ENCODE peak calls at places on chromosomes 1 and 21, in six cellular contexts. One of them, this sample, is unnamed.

GRCh38 chr1:240086726-240087125 is 5.0 kb upstream of the FMN2 start:
- DNase-seq in Daoy: no peak
- DNase-seq in foreskin fibroblast: peak
- DNase-seq in NT2/D1: no peak
- DNase-seq in stimulated activated CD4-positive, alpha-beta T cell treated with anti-CD3 and anti-CD28 coated beads, Interleukin-4, amount 100 ng/mL, for 48 hours: no peak
- DNase-seq in activated T-helper 1 cell treated with anti-CD3 and anti-CD28 coated beads, Interleukin-12 subunit alpha, Interleukin-12 subunit beta, Interleukin-2, Interleukin-4 antibody, amounts not matched to agents 30 ng/mL and 10 ng/mL and 1 ng/mL, durations not matched to agents 14 hours and 24 hours and 36 hours: no peak
- DNase-seq in this sample: no peak

GRCh38 chr1:45557422-45557944 is 6.9 kb downstream of the AKR1A1 start:
- DNase-seq in NT2/D1: no peak
- DNase-seq in stimulated activated CD4-positive, alpha-beta T cell treated with anti-CD3 and anti-CD28 coated beads, Interleukin-4, amount 100 ng/mL, for 48 hours: no peak
- DNase-seq in foreskin fibroblast: no peak
- DNase-seq in activated T-helper 1 cell treated with anti-CD3 and anti-CD28 coated beads, Interleukin-12 subunit alpha, Interleukin-12 subunit beta, Interleukin-2, Interleukin-4 antibody, amounts not matched to agents 30 ng/mL and 10 ng/mL and 1 ng/mL, durations not matched to agents 14 hours and 24 hours and 36 hours: no peak
- DNase-seq in Daoy: no peak
- DNase-seq in this sample: no peak

GRCh38 chr1:37807220-37807554 is 403 bp upstream of the C1orf122 start:
- DNase-seq in NT2/D1: no peak
- DNase-seq in activated T-helper 1 cell treated with anti-CD3 and anti-CD28 coated beads, Interleukin-12 subunit alpha, Interleukin-12 subunit beta, Interleukin-2, Interleukin-4 antibody, amounts not matched to agents 30 ng/mL and 10 ng/mL and 1 ng/mL, durations not matched to agents 14 hours and 24 hours and 36 hours: no peak
- DNase-seq in Daoy: no peak
- DNase-seq in stimulated activated CD4-positive, alpha-beta T cell treated with anti-CD3 and anti-CD28 coated beads, Interleukin-4, amount 100 ng/mL, for 48 hours: no peak
- DNase-seq in foreskin fibroblast: peak
- DNase-seq in this sample: no peak

GRCh38 chr1:40784771-40785151 is 1.2 kb downstream of the KCNQ4 start:
- DNase-seq in Daoy: no peak
- DNase-seq in activated T-helper 1 cell treated with anti-CD3 and anti-CD28 coated beads, Interleukin-12 subunit alpha, Interleukin-12 subunit beta, Interleukin-2, Interleukin-4 antibody, amounts not matched to agents 30 ng/mL and 10 ng/mL and 1 ng/mL, durations not matched to agents 14 hours and 24 hours and 36 hours: no peak
- DNase-seq in NT2/D1: no peak
- DNase-seq in foreskin fibroblast: no peak
- DNase-seq in stimulated activated CD4-positive, alpha-beta T cell treated with anti-CD3 and anti-CD28 coated beads, Interleukin-4, amount 100 ng/mL, for 48 hours: no peak
- DNase-seq in this sample: no peak

GRCh38 chr1:175597969-175598765 is 145.2 kb downstream of the TNR start:
- DNase-seq in NT2/D1: no peak
- DNase-seq in Daoy: peak
- DNase-seq in activated T-helper 1 cell treated with anti-CD3 and anti-CD28 coated beads, Interleukin-12 subunit alpha, Interleukin-12 subunit beta, Interleukin-2, Interleukin-4 antibody, amounts not matched to agents 30 ng/mL and 10 ng/mL and 1 ng/mL, durations not matched to agents 14 hours and 24 hours and 36 hours: no peak
- DNase-seq in foreskin fibroblast: peak
- DNase-seq in stimulated activated CD4-positive, alpha-beta T cell treated with anti-CD3 and anti-CD28 coated beads, Interleukin-4, amount 100 ng/mL, for 48 hours: no peak
- DNase-seq in this sample: no peak

GRCh38 chr1:71521655-71522264 is 440.9 kb upstream of the ZRANB2 start:
- DNase-seq in NT2/D1: peak
- DNase-seq in stimulated activated CD4-positive, alpha-beta T cell treated with anti-CD3 and anti-CD28 coated beads, Interleukin-4, amount 100 ng/mL, for 48 hours: no peak
- DNase-seq in activated T-helper 1 cell treated with anti-CD3 and anti-CD28 coated beads, Interleukin-12 subunit alpha, Interleukin-12 subunit beta, Interleukin-2, Interleukin-4 antibody, amounts not matched to agents 30 ng/mL and 10 ng/mL and 1 ng/mL, durations not matched to agents 14 hours and 24 hours and 36 hours: no peak
- DNase-seq in foreskin fibroblast: peak
- DNase-seq in Daoy: peak
- DNase-seq in this sample: no peak

GRCh38 chr1:161502181-161502580 is 3.1 kb upstream of the FCGR2A start:
- DNase-seq in stimulated activated CD4-positive, alpha-beta T cell treated with anti-CD3 and anti-CD28 coated beads, Interleukin-4, amount 100 ng/mL, for 48 hours: no peak
- DNase-seq in foreskin fibroblast: no peak
- DNase-seq in activated T-helper 1 cell treated with anti-CD3 and anti-CD28 coated beads, Interleukin-12 subunit alpha, Interleukin-12 subunit beta, Interleukin-2, Interleukin-4 antibody, amounts not matched to agents 30 ng/mL and 10 ng/mL and 1 ng/mL, durations not matched to agents 14 hours and 24 hours and 36 hours: no peak
- DNase-seq in Daoy: no peak
- DNase-seq in NT2/D1: no peak
- DNase-seq in this sample: no peak

GRCh38 chr1:246091477-246091876 is 415.6 kb downstream of the SMYD3 start:
- DNase-seq in activated T-helper 1 cell treated with anti-CD3 and anti-CD28 coated beads, Interleukin-12 subunit alpha, Interleukin-12 subunit beta, Interleukin-2, Interleukin-4 antibody, amounts not matched to agents 30 ng/mL and 10 ng/mL and 1 ng/mL, durations not matched to agents 14 hours and 24 hours and 36 hours: no peak
- DNase-seq in foreskin fibroblast: peak
- DNase-seq in Daoy: no peak
- DNase-seq in NT2/D1: no peak
- DNase-seq in stimulated activated CD4-positive, alpha-beta T cell treated with anti-CD3 and anti-CD28 coated beads, Interleukin-4, amount 100 ng/mL, for 48 hours: no peak
- DNase-seq in this sample: no peak

GRCh38 chr21:23986214-23986613 is 1621.1 kb downstream of the MRPL39 start:
- DNase-seq in stimulated activated CD4-positive, alpha-beta T cell treated with anti-CD3 and anti-CD28 coated beads, Interleukin-4, amount 100 ng/mL, for 48 hours: no peak
- DNase-seq in NT2/D1: no peak
- DNase-seq in Daoy: no peak
- DNase-seq in activated T-helper 1 cell treated with anti-CD3 and anti-CD28 coated beads, Interleukin-12 subunit alpha, Interleukin-12 subunit beta, Interleukin-2, Interleukin-4 antibody, amounts not matched to agents 30 ng/mL and 10 ng/mL and 1 ng/mL, durations not matched to agents 14 hours and 24 hours and 36 hours: no peak
- DNase-seq in foreskin fibroblast: no peak
- DNase-seq in this sample: no peak

GRCh38 chr1:176522310-176522846 is 59.4 kb downstream of the PAPPA2 start:
- DNase-seq in NT2/D1: no peak
- DNase-seq in Daoy: no peak
- DNase-seq in activated T-helper 1 cell treated with anti-CD3 and anti-CD28 coated beads, Interleukin-12 subunit alpha, Interleukin-12 subunit beta, Interleukin-2, Interleukin-4 antibody, amounts not matched to agents 30 ng/mL and 10 ng/mL and 1 ng/mL, durations not matched to agents 14 hours and 24 hours and 36 hours: no peak
- DNase-seq in foreskin fibroblast: no peak
- DNase-seq in stimulated activated CD4-positive, alpha-beta T cell treated with anti-CD3 and anti-CD28 coated beads, Interleukin-4, amount 100 ng/mL, for 48 hours: no peak
- DNase-seq in this sample: no peak

GRCh38 chr1:94792473-94792875 is 27.7 kb upstream of the SLC44A3 start:
- DNase-seq in Daoy: peak
- DNase-seq in foreskin fibroblast: peak
- DNase-seq in NT2/D1: no peak
- DNase-seq in activated T-helper 1 cell treated with anti-CD3 and anti-CD28 coated beads, Interleukin-12 subunit alpha, Interleukin-12 subunit beta, Interleukin-2, Interleukin-4 antibody, amounts not matched to agents 30 ng/mL and 10 ng/mL and 1 ng/mL, durations not matched to agents 14 hours and 24 hours and 36 hours: no peak
- DNase-seq in stimulated activated CD4-positive, alpha-beta T cell treated with anti-CD3 and anti-CD28 coated beads, Interleukin-4, amount 100 ng/mL, for 48 hours: no peak
- DNase-seq in this sample: peak

GRCh38 chr21:46459356-46460112 is 843 bp downstream of the DIP2A start:
- DNase-seq in Daoy: peak
- DNase-seq in NT2/D1: no peak
- DNase-seq in foreskin fibroblast: peak
- DNase-seq in stimulated activated CD4-positive, alpha-beta T cell treated with anti-CD3 and anti-CD28 coated beads, Interleukin-4, amount 100 ng/mL, for 48 hours: no peak
- DNase-seq in activated T-helper 1 cell treated with anti-CD3 and anti-CD28 coated beads, Interleukin-12 subunit alpha, Interleukin-12 subunit beta, Interleukin-2, Interleukin-4 antibody, amounts not matched to agents 30 ng/mL and 10 ng/mL and 1 ng/mL, durations not matched to agents 14 hours and 24 hours and 36 hours: no peak
- DNase-seq in this sample: peak

GRCh38 chr1:202709276-202710041 is 795 bp downstream of the SYT2 start:
- DNase-seq in activated T-helper 1 cell treated with anti-CD3 and anti-CD28 coated beads, Interleukin-12 subunit alpha, Interleukin-12 subunit beta, Interleukin-2, Interleukin-4 antibody, amounts not matched to agents 30 ng/mL and 10 ng/mL and 1 ng/mL, durations not matched to agents 14 hours and 24 hours and 36 hours: no peak
- DNase-seq in Daoy: no peak
- DNase-seq in foreskin fibroblast: no peak
- DNase-seq in NT2/D1: no peak
- DNase-seq in stimulated activated CD4-positive, alpha-beta T cell treated with anti-CD3 and anti-CD28 coated beads, Interleukin-4, amount 100 ng/mL, for 48 hours: no peak
- DNase-seq in this sample: no peak

GRCh38 chr1:21573971-21574458 is 64.8 kb downstream of the ALPL start:
- DNase-seq in Daoy: peak
- DNase-seq in NT2/D1: peak
- DNase-seq in activated T-helper 1 cell treated with anti-CD3 and anti-CD28 coated beads, Interleukin-12 subunit alpha, Interleukin-12 subunit beta, Interleukin-2, Interleukin-4 antibody, amounts not matched to agents 30 ng/mL and 10 ng/mL and 1 ng/mL, durations not matched to agents 14 hours and 24 hours and 36 hours: no peak
- DNase-seq in stimulated activated CD4-positive, alpha-beta T cell treated with anti-CD3 and anti-CD28 coated beads, Interleukin-4, amount 100 ng/mL, for 48 hours: peak
- DNase-seq in foreskin fibroblast: peak
- DNase-seq in this sample: peak

GRCh38 chr1:183025782-183026774 is 2.9 kb downstream of the LAMC1 start:
- DNase-seq in Daoy: no peak
- DNase-seq in foreskin fibroblast: peak
- DNase-seq in activated T-helper 1 cell treated with anti-CD3 and anti-CD28 coated beads, Interleukin-12 subunit alpha, Interleukin-12 subunit beta, Interleukin-2, Interleukin-4 antibody, amounts not matched to agents 30 ng/mL and 10 ng/mL and 1 ng/mL, durations not matched to agents 14 hours and 24 hours and 36 hours: no peak
- DNase-seq in stimulated activated CD4-positive, alpha-beta T cell treated with anti-CD3 and anti-CD28 coated beads, Interleukin-4, amount 100 ng/mL, for 48 hours: no peak
- DNase-seq in NT2/D1: no peak
- DNase-seq in this sample: no peak

GRCh38 chr1:87134061-87134460 is 194.6 kb upstream of the LMO4 start:
- DNase-seq in stimulated activated CD4-positive, alpha-beta T cell treated with anti-CD3 and anti-CD28 coated beads, Interleukin-4, amount 100 ng/mL, for 48 hours: no peak
- DNase-seq in activated T-helper 1 cell treated with anti-CD3 and anti-CD28 coated beads, Interleukin-12 subunit alpha, Interleukin-12 subunit beta, Interleukin-2, Interleukin-4 antibody, amounts not matched to agents 30 ng/mL and 10 ng/mL and 1 ng/mL, durations not matched to agents 14 hours and 24 hours and 36 hours: no peak
- DNase-seq in foreskin fibroblast: peak
- DNase-seq in NT2/D1: no peak
- DNase-seq in Daoy: no peak
- DNase-seq in this sample: no peak

GRCh38 chr1:74343191-74343590 is 108.0 kb downstream of the TNNI3K start:
- DNase-seq in foreskin fibroblast: peak
- DNase-seq in NT2/D1: no peak
- DNase-seq in activated T-helper 1 cell treated with anti-CD3 and anti-CD28 coated beads, Interleukin-12 subunit alpha, Interleukin-12 subunit beta, Interleukin-2, Interleukin-4 antibody, amounts not matched to agents 30 ng/mL and 10 ng/mL and 1 ng/mL, durations not matched to agents 14 hours and 24 hours and 36 hours: no peak
- DNase-seq in Daoy: no peak
- DNase-seq in stimulated activated CD4-positive, alpha-beta T cell treated with anti-CD3 and anti-CD28 coated beads, Interleukin-4, amount 100 ng/mL, for 48 hours: no peak
- DNase-seq in this sample: no peak

GRCh38 chr1:36487906-36488305 is 5.2 kb upstream of the CSF3R start:
- DNase-seq in Daoy: no peak
- DNase-seq in stimulated activated CD4-positive, alpha-beta T cell treated with anti-CD3 and anti-CD28 coated beads, Interleukin-4, amount 100 ng/mL, for 48 hours: no peak
- DNase-seq in activated T-helper 1 cell treated with anti-CD3 and anti-CD28 coated beads, Interleukin-12 subunit alpha, Interleukin-12 subunit beta, Interleukin-2, Interleukin-4 antibody, amounts not matched to agents 30 ng/mL and 10 ng/mL and 1 ng/mL, durations not matched to agents 14 hours and 24 hours and 36 hours: no peak
- DNase-seq in foreskin fibroblast: no peak
- DNase-seq in NT2/D1: no peak
- DNase-seq in this sample: no peak

GRCh38 chr1:43799656-43800629 is 92.6 kb downstream of the ST3GAL3 start:
- DNase-seq in activated T-helper 1 cell treated with anti-CD3 and anti-CD28 coated beads, Interleukin-12 subunit alpha, Interleukin-12 subunit beta, Interleukin-2, Interleukin-4 antibody, amounts not matched to agents 30 ng/mL and 10 ng/mL and 1 ng/mL, durations not matched to agents 14 hours and 24 hours and 36 hours: no peak
- DNase-seq in Daoy: peak
- DNase-seq in NT2/D1: no peak
- DNase-seq in stimulated activated CD4-positive, alpha-beta T cell treated with anti-CD3 and anti-CD28 coated beads, Interleukin-4, amount 100 ng/mL, for 48 hours: no peak
- DNase-seq in foreskin fibroblast: peak
- DNase-seq in this sample: no peak

GRCh38 chr1:33346921-33347649 is 26.2 kb upstream of the A3GALT2 start:
- DNase-seq in Daoy: peak
- DNase-seq in NT2/D1: no peak
- DNase-seq in activated T-helper 1 cell treated with anti-CD3 and anti-CD28 coated beads, Interleukin-12 subunit alpha, Interleukin-12 subunit beta, Interleukin-2, Interleukin-4 antibody, amounts not matched to agents 30 ng/mL and 10 ng/mL and 1 ng/mL, durations not matched to agents 14 hours and 24 hours and 36 hours: no peak
- DNase-seq in foreskin fibroblast: peak
- DNase-seq in stimulated activated CD4-positive, alpha-beta T cell treated with anti-CD3 and anti-CD28 coated beads, Interleukin-4, amount 100 ng/mL, for 48 hours: no peak
- DNase-seq in this sample: no peak

GRCh38 chr1:23478896-23479790 is 4.8 kb downstream of the ASAP3 start:
- DNase-seq in NT2/D1: no peak
- DNase-seq in foreskin fibroblast: peak
- DNase-seq in stimulated activated CD4-positive, alpha-beta T cell treated with anti-CD3 and anti-CD28 coated beads, Interleukin-4, amount 100 ng/mL, for 48 hours: no peak
- DNase-seq in activated T-helper 1 cell treated with anti-CD3 and anti-CD28 coated beads, Interleukin-12 subunit alpha, Interleukin-12 subunit beta, Interleukin-2, Interleukin-4 antibody, amounts not matched to agents 30 ng/mL and 10 ng/mL and 1 ng/mL, durations not matched to agents 14 hours and 24 hours and 36 hours: no peak
- DNase-seq in Daoy: peak
- DNase-seq in this sample: no peak

GRCh38 chr1:28199328-28200233 is 23.1 kb upstream of the PTAFR start:
- DNase-seq in NT2/D1: no peak
- DNase-seq in foreskin fibroblast: no peak
- DNase-seq in stimulated activated CD4-positive, alpha-beta T cell treated with anti-CD3 and anti-CD28 coated beads, Interleukin-4, amount 100 ng/mL, for 48 hours: peak
- DNase-seq in activated T-helper 1 cell treated with anti-CD3 and anti-CD28 coated beads, Interleukin-12 subunit alpha, Interleukin-12 subunit beta, Interleukin-2, Interleukin-4 antibody, amounts not matched to agents 30 ng/mL and 10 ng/mL and 1 ng/mL, durations not matched to agents 14 hours and 24 hours and 36 hours: peak
- DNase-seq in Daoy: no peak
- DNase-seq in this sample: no peak

GRCh38 chr1:218659911-218660677 is 315.0 kb downstream of the TGFB2 start:
- DNase-seq in Daoy: peak
- DNase-seq in NT2/D1: no peak
- DNase-seq in stimulated activated CD4-positive, alpha-beta T cell treated with anti-CD3 and anti-CD28 coated beads, Interleukin-4, amount 100 ng/mL, for 48 hours: no peak
- DNase-seq in activated T-helper 1 cell treated with anti-CD3 and anti-CD28 coated beads, Interleukin-12 subunit alpha, Interleukin-12 subunit beta, Interleukin-2, Interleukin-4 antibody, amounts not matched to agents 30 ng/mL and 10 ng/mL and 1 ng/mL, durations not matched to agents 14 hours and 24 hours and 36 hours: no peak
- DNase-seq in foreskin fibroblast: peak
- DNase-seq in this sample: no peak

GRCh38 chr1:181166377-181167196 is 78.1 kb downstream of the IER5 start:
- DNase-seq in foreskin fibroblast: peak
- DNase-seq in Daoy: peak
- DNase-seq in NT2/D1: peak
- DNase-seq in stimulated activated CD4-positive, alpha-beta T cell treated with anti-CD3 and anti-CD28 coated beads, Interleukin-4, amount 100 ng/mL, for 48 hours: peak
- DNase-seq in activated T-helper 1 cell treated with anti-CD3 and anti-CD28 coated beads, Interleukin-12 subunit alpha, Interleukin-12 subunit beta, Interleukin-2, Interleukin-4 antibody, amounts not matched to agents 30 ng/mL and 10 ng/mL and 1 ng/mL, durations not matched to agents 14 hours and 24 hours and 36 hours: peak
- DNase-seq in this sample: no peak

GRCh38 chr1:2304921-2305681 is 77.0 kb downstream of the SKI start:
- DNase-seq in foreskin fibroblast: no peak
- DNase-seq in NT2/D1: no peak
- DNase-seq in activated T-helper 1 cell treated with anti-CD3 and anti-CD28 coated beads, Interleukin-12 subunit alpha, Interleukin-12 subunit beta, Interleukin-2, Interleukin-4 antibody, amounts not matched to agents 30 ng/mL and 10 ng/mL and 1 ng/mL, durations not matched to agents 14 hours and 24 hours and 36 hours: no peak
- DNase-seq in stimulated activated CD4-positive, alpha-beta T cell treated with anti-CD3 and anti-CD28 coated beads, Interleukin-4, amount 100 ng/mL, for 48 hours: no peak
- DNase-seq in Daoy: no peak
- DNase-seq in this sample: no peak

GRCh38 chr1:18661404-18662285 is 31.0 kb downstream of the PAX7 start:
- DNase-seq in stimulated activated CD4-positive, alpha-beta T cell treated with anti-CD3 and anti-CD28 coated beads, Interleukin-4, amount 100 ng/mL, for 48 hours: no peak
- DNase-seq in foreskin fibroblast: no peak
- DNase-seq in NT2/D1: no peak
- DNase-seq in Daoy: no peak
- DNase-seq in activated T-helper 1 cell treated with anti-CD3 and anti-CD28 coated beads, Interleukin-12 subunit alpha, Interleukin-12 subunit beta, Interleukin-2, Interleukin-4 antibody, amounts not matched to agents 30 ng/mL and 10 ng/mL and 1 ng/mL, durations not matched to agents 14 hours and 24 hours and 36 hours: no peak
- DNase-seq in this sample: no peak

GRCh38 chr1:203643213-203644045 is 16.8 kb downstream of the ATP2B4 start:
- DNase-seq in foreskin fibroblast: peak
- DNase-seq in stimulated activated CD4-positive, alpha-beta T cell treated with anti-CD3 and anti-CD28 coated beads, Interleukin-4, amount 100 ng/mL, for 48 hours: no peak
- DNase-seq in activated T-helper 1 cell treated with anti-CD3 and anti-CD28 coated beads, Interleukin-12 subunit alpha, Interleukin-12 subunit beta, Interleukin-2, Interleukin-4 antibody, amounts not matched to agents 30 ng/mL and 10 ng/mL and 1 ng/mL, durations not matched to agents 14 hours and 24 hours and 36 hours: no peak
- DNase-seq in NT2/D1: no peak
- DNase-seq in Daoy: peak
- DNase-seq in this sample: no peak

GRCh38 chr1:185501099-185501498 is 184.1 kb upstream of the IVNS1ABP start:
- DNase-seq in Daoy: no peak
- DNase-seq in NT2/D1: no peak
- DNase-seq in activated T-helper 1 cell treated with anti-CD3 and anti-CD28 coated beads, Interleukin-12 subunit alpha, Interleukin-12 subunit beta, Interleukin-2, Interleukin-4 antibody, amounts not matched to agents 30 ng/mL and 10 ng/mL and 1 ng/mL, durations not matched to agents 14 hours and 24 hours and 36 hours: no peak
- DNase-seq in stimulated activated CD4-positive, alpha-beta T cell treated with anti-CD3 and anti-CD28 coated beads, Interleukin-4, amount 100 ng/mL, for 48 hours: no peak
- DNase-seq in foreskin fibroblast: no peak
- DNase-seq in this sample: no peak

GRCh38 chr1:90721210-90722194 is 4.4 kb upstream of the BARHL2 start:
- DNase-seq in NT2/D1: no peak
- DNase-seq in foreskin fibroblast: peak
- DNase-seq in activated T-helper 1 cell treated with anti-CD3 and anti-CD28 coated beads, Interleukin-12 subunit alpha, Interleukin-12 subunit beta, Interleukin-2, Interleukin-4 antibody, amounts not matched to agents 30 ng/mL and 10 ng/mL and 1 ng/mL, durations not matched to agents 14 hours and 24 hours and 36 hours: peak
- DNase-seq in Daoy: peak
- DNase-seq in stimulated activated CD4-positive, alpha-beta T cell treated with anti-CD3 and anti-CD28 coated beads, Interleukin-4, amount 100 ng/mL, for 48 hours: no peak
- DNase-seq in this sample: no peak

GRCh38 chr1:62676606-62677356 is 11.4 kb downstream of the DOCK7 start:
- DNase-seq in Daoy: no peak
- DNase-seq in stimulated activated CD4-positive, alpha-beta T cell treated with anti-CD3 and anti-CD28 coated beads, Interleukin-4, amount 100 ng/mL, for 48 hours: no peak
- DNase-seq in foreskin fibroblast: peak
- DNase-seq in activated T-helper 1 cell treated with anti-CD3 and anti-CD28 coated beads, Interleukin-12 subunit alpha, Interleukin-12 subunit beta, Interleukin-2, Interleukin-4 antibody, amounts not matched to agents 30 ng/mL and 10 ng/mL and 1 ng/mL, durations not matched to agents 14 hours and 24 hours and 36 hours: no peak
- DNase-seq in NT2/D1: no peak
- DNase-seq in this sample: peak

GRCh38 chr1:112711672-112712071 is 3.5 kb downstream of the PPM1J start:
- DNase-seq in NT2/D1: no peak
- DNase-seq in activated T-helper 1 cell treated with anti-CD3 and anti-CD28 coated beads, Interleukin-12 subunit alpha, Interleukin-12 subunit beta, Interleukin-2, Interleukin-4 antibody, amounts not matched to agents 30 ng/mL and 10 ng/mL and 1 ng/mL, durations not matched to agents 14 hours and 24 hours and 36 hours: no peak
- DNase-seq in foreskin fibroblast: no peak
- DNase-seq in Daoy: no peak
- DNase-seq in stimulated activated CD4-positive, alpha-beta T cell treated with anti-CD3 and anti-CD28 coated beads, Interleukin-4, amount 100 ng/mL, for 48 hours: no peak
- DNase-seq in this sample: no peak

GRCh38 chr1:183180634-183181056 is 5.4 kb upstream of the LAMC2 start:
- DNase-seq in NT2/D1: no peak
- DNase-seq in activated T-helper 1 cell treated with anti-CD3 and anti-CD28 coated beads, Interleukin-12 subunit alpha, Interleukin-12 subunit beta, Interleukin-2, Interleukin-4 antibody, amounts not matched to agents 30 ng/mL and 10 ng/mL and 1 ng/mL, durations not matched to agents 14 hours and 24 hours and 36 hours: peak
- DNase-seq in Daoy: peak
- DNase-seq in stimulated activated CD4-positive, alpha-beta T cell treated with anti-CD3 and anti-CD28 coated beads, Interleukin-4, amount 100 ng/mL, for 48 hours: no peak
- DNase-seq in foreskin fibroblast: peak
- DNase-seq in this sample: no peak